ENCODE peak calls at places on chromosomes 16 and 17, in seven cellular contexts. S is GM23338, H is A549, X is HL-60, U is HCT116, I is K562, C is Panc1. T is an unnamed sample.

GRCh38 chr17:17728550-17729251 is 47.4 kb downstream of the RAI1 start:
- DNase-seq in U (peak), I (no peak), H (peak), X (no peak), C (peak), S (no peak), T (no peak)

GRCh38 chr17:76481091-76481655 is 13.8 kb downstream of the AANAT start:
- DNase-seq in X (no peak), C (no peak), I (no peak), S (no peak), H (no peak), U (no peak), T (no peak)

GRCh38 chr17:19000531-19001011 is 4.0 kb downstream of the FAM83G start:
- DNase-seq in H (peak), S (no peak), X (no peak), C (no peak), I (peak), U (no peak), T (peak)

GRCh38 chr17:76789235-76789788 is 51.4 kb downstream of the MFSD11 start:
- DNase-seq in H (no peak), I (peak), C (no peak), U (no peak), S (no peak), X (no peak), T (peak)

GRCh38 chr17:66855204-66855603 is 20.3 kb downstream of the CACNG5 start:
- DNase-seq in U (no peak), X (no peak), S (peak), I (peak), C (no peak), H (no peak), T (no peak)

GRCh38 chr16:70433456-70434103 is 5.3 kb downstream of the ST3GAL2 start:
- DNase-seq in I (no peak), S (no peak), U (no peak), H (peak), C (no peak), X (peak), T (peak)

GRCh38 chr17:81153340-81153803 is 11.9 kb upstream of the PVALEF start:
- DNase-seq in C (no peak), U (no peak), X (peak), H (no peak), I (peak), S (no peak), T (peak)

GRCh38 chr17:21522755-21523154 is 146.6 kb downstream of the KCNJ12 start:
- DNase-seq in X (no peak), S (no peak), I (no peak), C (no peak), H (no peak), U (no peak), T (no peak)

GRCh38 chr17:57757735-57758134 is 12.6 kb upstream of the CCDC182 start:
- DNase-seq in U (no peak), I (no peak), H (no peak), S (no peak), C (no peak), X (no peak), T (no peak)

GRCh38 chr16:35182943-35183550 is 1723.6 kb downstream of the TP53TG3F start:
- DNase-seq in S (no peak), H (no peak), X (no peak), C (no peak), U (no peak), I (no peak), T (no peak)

GRCh38 chr17:63534816-63535455 is 11.8 kb downstream of the KCNH6 start:
- DNase-seq in X (no peak), C (no peak), S (no peak), U (no peak), I (no peak), H (no peak), T (peak)

GRCh38 chr17:31294839-31295488 is 2.1 kb downstream of the OMG start:
- DNase-seq in X (no peak), I (no peak), H (no peak), S (no peak), U (no peak), C (no peak), T (no peak)

GRCh38 chr16:54444851-54445523 is 158.4 kb upstream of the IRX3 start:
- DNase-seq in I (no peak), C (no peak), S (no peak), U (no peak), X (no peak), H (no peak), T (no peak)

GRCh38 chr17:2023692-2024571 is 1.2 kb downstream of the RTN4RL1 start:
- DNase-seq in H (peak), I (peak), C (no peak), X (peak), U (peak), S (peak), T (peak)

GRCh38 chr17:7988750-7989178 is 13.7 kb upstream of the GUCY2D start:
- DNase-seq in U (peak), C (peak), I (peak), X (no peak), H (peak), S (peak), T (peak)
- TF ChIP-seq REST in U (no peak), C (no peak), I (no peak), X (no peak), H (no peak), S (no peak), T (no peak)

GRCh38 chr17:50596191-50597037 is 35.9 kb downstream of the CACNA1G start:
- DNase-seq in S (peak), X (no peak), C (no peak), U (no peak), H (no peak), I (peak), T (no peak)
- TF ChIP-seq REST in S (no peak), X (no peak), C (no peak), U (no peak), H (no peak), I (no peak), T (no peak)

DNA sequence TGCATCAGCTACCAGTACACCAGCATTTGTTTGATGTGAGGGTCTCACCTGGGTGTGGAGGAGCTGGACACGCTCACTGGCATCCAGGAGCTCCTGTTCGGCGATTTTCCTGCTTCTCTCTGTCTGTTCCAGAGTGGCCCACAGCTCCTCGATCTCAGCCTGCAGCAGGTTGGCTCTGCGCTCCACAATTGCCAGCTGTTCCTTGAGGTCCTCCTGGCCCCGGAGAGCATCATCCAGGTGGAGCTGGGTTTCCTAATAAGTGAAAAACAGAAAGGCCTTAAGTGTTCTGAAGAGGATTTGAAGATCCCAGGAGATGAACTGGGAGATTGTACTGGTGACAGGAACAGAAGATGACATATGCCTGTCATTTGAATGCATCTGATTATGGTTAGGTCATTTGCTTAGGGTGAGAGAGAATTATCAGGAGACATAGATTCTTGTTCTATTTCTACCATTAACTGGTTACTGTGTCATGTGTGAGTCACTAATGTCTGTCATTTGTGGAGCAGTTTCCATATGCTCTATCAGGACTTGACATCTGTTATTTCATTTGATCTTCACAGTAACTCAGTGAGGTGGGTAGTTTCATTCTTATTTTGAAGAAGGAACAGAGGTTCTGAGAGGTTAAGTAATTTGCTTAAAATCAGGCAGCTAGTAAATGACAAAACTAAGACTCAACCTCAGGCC is 21.5 kb upstream of the MYH13 start:
- DNase-seq in U (no peak), I (no peak), H (no peak), X (no peak), S (no peak), C (no peak), T (no peak)
- TF ChIP-seq REST in U (no peak), I (no peak), H (no peak), X (no peak), S (no peak), C (no peak), T (no peak)

DNA sequence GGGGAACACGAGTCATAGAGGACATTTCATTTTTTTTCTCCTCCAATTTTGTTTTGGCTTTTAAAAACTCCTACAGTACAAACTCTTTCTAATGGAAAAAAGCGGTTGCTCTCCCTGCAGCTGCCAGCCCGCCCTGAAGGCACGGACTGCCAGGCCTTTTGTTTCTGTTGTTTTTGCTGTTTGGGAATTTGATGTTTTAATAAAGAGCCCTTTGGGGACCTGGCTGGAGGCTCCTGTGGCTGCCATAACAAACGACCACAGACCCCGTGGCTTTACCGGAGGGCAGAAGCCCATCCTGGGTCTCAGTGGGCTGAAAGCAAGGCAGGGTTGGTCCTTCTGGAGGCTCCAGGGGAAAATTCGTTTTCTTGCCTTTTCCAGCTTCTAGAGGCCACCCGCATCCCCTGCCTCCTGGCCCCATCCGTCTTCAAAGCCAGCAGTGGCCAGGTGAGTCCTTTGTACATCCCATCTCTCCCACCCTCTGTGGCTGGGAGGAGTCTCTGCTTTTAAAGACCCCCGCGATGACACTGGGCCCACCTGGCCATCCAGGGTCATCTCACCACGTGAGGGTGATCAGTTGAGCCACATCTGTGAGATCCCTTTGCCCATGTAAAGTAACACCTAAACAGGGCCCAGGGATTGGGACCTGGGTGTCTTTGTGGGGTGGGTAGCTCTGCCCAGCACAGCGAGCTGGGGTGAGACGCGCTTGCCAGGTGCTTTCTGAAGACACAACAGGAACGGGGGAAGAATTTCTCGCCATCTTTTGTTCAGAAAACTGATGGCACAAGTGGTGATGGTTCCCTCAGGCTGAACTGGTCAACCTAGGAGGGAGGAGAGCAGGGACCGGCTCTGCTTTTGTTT is 113.9 kb downstream of the BANP start:
- DNase-seq in S (no peak), I (no peak), X (no peak), C (no peak), U (no peak), H (no peak), T (no peak)
- TF ChIP-seq REST in S (no peak), I (no peak), X (no peak), C (no peak), U (no peak), H (no peak), T (no peak)

GRCh38 chr17:40909755-40910154 is 24.7 kb upstream of the KRT20 start:
- DNase-seq in U (no peak), H (no peak), S (no peak), X (no peak), C (no peak), I (no peak), T (no peak)

GRCh38 chr17:40914456-40914855 is 23.0 kb downstream of the KRT23 start:
- DNase-seq in S (no peak), X (no peak), H (no peak), I (no peak), U (no peak), C (no peak), T (no peak)

GRCh38 chr17:40915199-40915661 is 22.2 kb downstream of the KRT23 start:
- DNase-seq in U (peak), H (peak), X (peak), I (no peak), C (no peak), S (no peak), T (no peak)

GRCh38 chr17:40910441-40910841 is 25.4 kb upstream of the KRT20 start:
- DNase-seq in H (no peak), S (no peak), C (no peak), I (no peak), U (no peak), X (no peak), T (no peak)

GRCh38 chr17:40912506-40913220 is 24.8 kb downstream of the KRT23 start:
- DNase-seq in U (no peak), X (no peak), S (no peak), H (no peak), I (no peak), C (no peak), T (no peak)
- TF ChIP-seq REST in U (no peak), X (no peak), S (no peak), H (no peak), I (no peak), C (no peak), T (no peak)

GRCh38 chr16:85422374-85423185 is 190.5 kb upstream of the GSE1 start:
- DNase-seq in C (no peak), I (peak), S (peak), H (peak), X (no peak), U (no peak), T (no peak)

GRCh38 chr16:85423631-85424030 is 189.5 kb upstream of the GSE1 start:
- DNase-seq in H (no peak), C (no peak), I (no peak), S (no peak), U (no peak), X (no peak), T (no peak)

GRCh38 chr16:85425061-85425662 is 188.0 kb upstream of the GSE1 start:
- DNase-seq in X (no peak), H (no peak), C (no peak), U (no peak), S (no peak), I (no peak), T (peak)

GRCh38 chr16:85423186-85423550 is 190.0 kb upstream of the GSE1 start:
- DNase-seq in H (no peak), I (no peak), U (no peak), S (no peak), X (no peak), C (no peak), T (no peak)

DNA sequence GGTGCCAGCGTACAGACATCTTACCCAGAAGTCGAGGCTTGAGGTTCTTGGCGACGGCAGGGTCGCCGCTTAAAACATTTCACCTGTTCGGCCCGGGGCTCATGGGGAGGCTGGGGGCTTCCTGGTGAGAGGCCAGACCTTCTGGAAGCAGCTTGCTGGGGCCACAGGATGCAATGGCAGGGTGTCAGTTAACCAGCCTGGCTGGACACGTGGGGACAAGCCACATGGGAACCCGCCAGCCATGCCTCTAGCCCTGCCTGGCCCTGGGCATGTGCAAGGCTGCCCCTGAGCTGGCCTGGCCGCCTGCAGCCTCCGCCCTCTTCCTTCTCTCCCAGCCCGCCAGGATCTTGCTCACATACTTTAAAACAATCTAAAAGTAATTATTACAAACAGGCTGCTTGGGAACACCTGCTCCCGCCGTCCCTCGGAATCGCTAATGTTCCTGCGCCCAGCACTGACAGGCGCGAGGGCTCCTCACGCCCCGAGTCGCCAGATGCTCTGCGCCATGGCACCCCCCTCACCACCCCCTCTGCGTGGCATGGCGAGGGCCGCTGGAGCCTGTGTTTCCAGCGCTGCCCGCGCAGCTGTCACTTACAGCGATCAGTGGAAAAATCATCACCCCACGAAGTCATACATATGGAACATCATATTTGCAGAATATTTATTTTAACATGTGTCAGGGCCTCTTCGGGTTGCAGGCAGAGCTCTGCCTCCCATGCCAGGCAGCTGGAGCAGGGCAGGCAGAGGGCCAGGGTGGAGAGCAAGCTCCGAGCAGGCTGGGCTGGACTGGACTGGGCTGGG is 188.7 kb upstream of the GSE1 start:
- DNase-seq in C (no peak), S (no peak), X (no peak), U (no peak), H (no peak), I (no peak), T (peak)
- TF ChIP-seq REST in C (no peak), S (no peak), X (no peak), U (no peak), H (no peak), I (no peak), T (no peak)

GRCh38 chr17:4901648-4902344 is 1.1 kb downstream of the CHRNE start:
- DNase-seq in X (peak), U (no peak), I (peak), C (no peak), S (no peak), H (no peak), T (peak)

GRCh38 chr17:4900231-4901107 is 1.1 kb downstream of the C17orf107 start:
- DNase-seq in X (no peak), C (no peak), I (no peak), S (peak), U (no peak), H (no peak), T (no peak)

GRCh38 chr17:4902540-4902939 is 358 bp downstream of the CHRNE start:
- DNase-seq in H (no peak), C (no peak), U (no peak), X (no peak), I (no peak), S (no peak), T (peak)

GRCh38 chr17:4901108-4901647 is 1.7 kb downstream of the CHRNE start:
- DNase-seq in C (no peak), U (no peak), X (no peak), I (no peak), H (no peak), S (no peak), T (no peak)

GRCh38 chr17:4903051-4903818 is at the start of gene CHRNE:
- DNase-seq in I (peak), H (peak), C (peak), U (peak), S (peak), X (peak), T (peak)
- TF ChIP-seq REST in I (no peak), H (no peak), C (no peak), U (no peak), S (no peak), X (no peak), T (no peak)

GRCh38 chr17:59443106-59443505 is 111.7 kb downstream of the YPEL2 start:
- DNase-seq in I (no peak), C (no peak), X (no peak), U (no peak), H (no peak), S (no peak), T (no peak)

GRCh38 chr17:59439711-59440110 is 108.3 kb downstream of the YPEL2 start:
- DNase-seq in U (no peak), C (no peak), H (no peak), X (no peak), S (no peak), I (no peak), T (no peak)

GRCh38 chr17:59441459-59442096 is 110.1 kb downstream of the YPEL2 start:
- DNase-seq in H (no peak), I (no peak), C (no peak), X (no peak), S (no peak), U (no peak), T (no peak)

GRCh38 chr17:59439261-59439660 is 107.8 kb downstream of the YPEL2 start:
- DNase-seq in I (no peak), C (no peak), S (peak), H (no peak), U (no peak), X (no peak), T (no peak)

DNA sequence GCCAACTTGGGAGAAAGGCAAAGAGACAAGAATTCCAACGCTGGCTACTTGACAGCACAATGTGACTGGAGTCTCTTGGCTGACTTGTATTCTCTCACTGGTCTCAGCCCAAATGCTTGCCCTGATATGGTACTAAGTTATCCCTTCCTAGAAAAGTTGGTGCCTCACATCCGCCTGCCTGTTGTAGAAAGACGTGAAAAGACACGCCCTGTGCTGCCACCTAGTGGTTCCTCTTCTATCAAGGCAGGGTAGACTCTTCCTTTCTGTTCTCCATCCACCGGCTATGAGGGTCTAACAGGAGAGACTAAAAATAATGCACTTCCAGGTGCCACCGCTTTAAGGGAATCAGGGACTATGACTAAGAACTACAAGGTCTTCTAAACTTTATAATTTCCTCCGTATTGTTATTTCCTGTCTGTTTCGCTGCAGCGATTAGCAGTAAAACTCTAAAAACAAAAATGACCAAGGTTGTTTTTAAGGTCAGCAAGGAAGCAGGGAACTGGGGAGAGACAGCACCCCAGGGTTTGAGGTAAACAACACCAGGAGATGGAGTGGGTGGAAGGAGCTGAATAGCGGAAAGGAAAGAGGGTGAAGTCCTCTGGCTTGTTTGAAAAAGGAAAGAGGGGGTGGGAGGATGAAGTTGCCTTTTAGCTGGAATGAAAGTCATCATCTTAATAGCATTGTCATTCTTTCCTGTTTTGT is 109.5 kb downstream of the YPEL2 start:
- DNase-seq in H (peak), C (peak), I (peak), X (peak), U (peak), S (peak), T (peak)
- TF ChIP-seq REST in H (no peak), C (no peak), I (no peak), X (no peak), U (no peak), S (no peak), T (no peak)

DNA sequence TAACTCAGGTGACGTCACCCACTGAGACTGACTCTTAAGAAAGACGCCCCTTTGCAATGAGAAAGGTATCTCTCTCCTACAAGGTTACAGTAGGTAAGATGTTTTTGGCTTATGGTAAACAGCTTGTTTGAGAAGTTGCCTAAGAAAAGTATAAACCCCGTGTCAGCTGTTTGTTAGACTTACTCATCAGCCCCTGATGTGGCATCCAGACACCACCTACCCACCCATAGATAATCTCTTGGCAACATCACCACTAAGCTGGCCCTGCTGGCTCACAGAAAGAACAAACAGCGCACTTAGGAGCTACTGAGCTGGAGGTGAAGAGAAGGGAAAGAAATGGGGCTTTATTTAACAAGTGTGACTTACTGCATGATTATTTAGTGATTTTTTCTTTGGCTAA is 121.0 kb downstream of the PARN start:
- DNase-seq in U (no peak), H (peak), S (no peak), X (no peak), C (no peak), I (no peak), T (no peak)
- TF ChIP-seq REST in U (no peak), H (no peak), S (no peak), X (no peak), C (no peak), I (no peak), T (no peak)